ENCODE peak calls at places on chromosomes 3 and 15, in five cellular contexts. O is GM13977; W is AG08395; I is activated naive CD4-positive, alpha-beta T cell treated with Interleukin-2 at 50 U/mL for 16 hours; A is EL. Z is an unnamed sample.

GRCh38 chr3:152491922-152492321 is 223.2 kb downstream of the MBNL1 start:
- DNase-seq in O (no peak), W (no peak), I (no peak), A (no peak), Z (no peak)

GRCh38 chr3:147378186-147378503 is 28.2 kb downstream of the ZIC4 start:
- DNase-seq in O (no peak), W (no peak), I (no peak), A (peak), Z (no peak)

GRCh38 chr3:134992586-134992985 is 197.5 kb downstream of the EPHB1 start:
- DNase-seq in O (no peak), W (no peak), I (no peak), A (no peak), Z (no peak)

GRCh38 chr15:65925338-65925737 is 56.0 kb downstream of the RAB11A start:
- DNase-seq in O (no peak), W (no peak), I (no peak), A (no peak), Z (no peak)

GRCh38 chr3:46999516-47000197 is 20.2 kb downstream of the NBEAL2 start:
- DNase-seq in O (no peak), W (no peak), I (no peak), A (no peak), Z (no peak)

GRCh38 chr3:52396907-52397591 is 47.9 kb downstream of the SEMA3G start:
- DNase-seq in O (no peak), W (no peak), I (no peak), A (no peak), Z (no peak)

GRCh38 chr15:73982251-73982962 is 9.7 kb downstream of the STOML1 start:
- DNase-seq in O (no peak), W (peak), I (no peak), A (peak), Z (peak)

GRCh38 chr3:64554086-64554920 is 133.5 kb downstream of the ADAMTS9 start:
- DNase-seq in O (no peak), W (no peak), I (no peak), A (no peak), Z (no peak)

GRCh38 chr15:77985931-77986480 is 91.5 kb downstream of the TBC1D2B start:
- DNase-seq in O (no peak), W (no peak), I (no peak), A (no peak), Z (no peak)

GRCh38 chr15:75672646-75673425 is 25.1 kb downstream of the SNX33 start:
- DNase-seq in O (no peak), W (peak), I (no peak), A (peak), Z (peak)

GRCh38 chr3:189927975-189928895 is 192.5 kb downstream of the P3H2 start:
- DNase-seq in O (no peak), W (no peak), I (no peak), A (peak), Z (no peak)

GRCh38 chr3:174208161-174208560 is 651.0 kb upstream of the NAALADL2 start:
- DNase-seq in O (no peak), W (no peak), I (no peak), A (no peak), Z (no peak)

GRCh38 chr3:139425745-139426400 is 36.4 kb upstream of the COPB2 start:
- DNase-seq in O (no peak), W (no peak), I (no peak), A (no peak), Z (no peak)

GRCh38 chr3:42655980-42656679 is 2.6 kb downstream of the ZBTB47 start:
- DNase-seq in O (no peak), W (peak), I (no peak), A (peak), Z (peak)

GRCh38 chr3:136261826-136262225 is 11.7 kb downstream of the PCCB start:
- DNase-seq in O (no peak), W (no peak), I (no peak), A (no peak), Z (no peak)

GRCh38 chr15:26050271-26050670 is 187.1 kb upstream of the ATP10A start:
- DNase-seq in O (no peak), W (no peak), I (no peak), A (no peak), Z (no peak)

GRCh38 chr15:61226313-61227250 is 2.5 kb downstream of the RORA start:
- DNase-seq in O (no peak), W (no peak), I (no peak), A (no peak), Z (no peak)

GRCh38 chr3:13391308-13391707 is 28.8 kb downstream of the NUP210 start:
- DNase-seq in O (no peak), W (no peak), I (peak), A (no peak), Z (no peak)

GRCh38 chr3:123373535-123373987 is 75.3 kb downstream of the ADCY5 start:
- DNase-seq in O (no peak), W (no peak), I (no peak), A (no peak), Z (no peak)

GRCh38 chr15:33098082-33099058 is 96.1 kb downstream of the FMN1 start:
- DNase-seq in O (no peak), W (peak), I (no peak), A (peak), Z (peak)

GRCh38 chr3:174620138-174620537 is 239.0 kb upstream of the NAALADL2 start:
- DNase-seq in O (no peak), W (no peak), I (no peak), A (peak), Z (no peak)

GRCh38 chr15:63465104-63465503 is 39.3 kb upstream of the USP3 start:
- DNase-seq in O (no peak), W (peak), I (no peak), A (peak), Z (no peak)

GRCh38 chr15:25725758-25726157 is 137.4 kb downstream of the ATP10A start:
- DNase-seq in O (no peak), W (no peak), I (no peak), A (no peak), Z (no peak)

GRCh38 chr3:185460719-185461350 is 38.0 kb downstream of the TMEM41A start:
- DNase-seq in O (peak), W (peak), I (no peak), A (peak), Z (no peak)

GRCh38 chr15:59299919-59300617 is 72.6 kb downstream of the MYO1E start:
- DNase-seq in O (peak), W (peak), I (peak), A (peak), Z (peak)

GRCh38 chr3:61561374-61562041 is at the start of gene PTPRG:
- DNase-seq in O (peak), W (peak), I (no peak), A (peak), Z (peak)

GRCh38 chr3:57026918-57027317 is 33.5 kb upstream of the SPATA12 start:
- DNase-seq in O (no peak), W (no peak), I (no peak), A (peak), Z (no peak)

GRCh38 chr3:101195951-101196713 is 124.2 kb downstream of the IMPG2 start:
- DNase-seq in O (peak), W (peak), I (no peak), A (peak), Z (no peak)

GRCh38 chr15:71080705-71081104 is 34.6 kb upstream of the THSD4 start:
- DNase-seq in O (no peak), W (peak), I (no peak), A (peak), Z (peak)

GRCh38 chr3:106144051-106144450 is 275.2 kb upstream of the CBLB start:
- DNase-seq in O (no peak), W (no peak), I (no peak), A (no peak), Z (no peak)

GRCh38 chr15:69478259-69478687 is 25.7 kb downstream of the RPLP1 start:
- DNase-seq in O (peak), W (peak), I (peak), A (peak), Z (peak)

GRCh38 chr3:143252931-143253330 is 133.4 kb downstream of the CHST2 start:
- DNase-seq in O (no peak), W (peak), I (no peak), A (peak), Z (peak)

GRCh38 chr3:158352551-158352950 is 218.4 kb upstream of the MLF1 start:
- DNase-seq in O (no peak), W (no peak), I (no peak), A (no peak), Z (no peak)

GRCh38 chr15:82831894-82832600 is 22.6 kb downstream of the WHAMM start:
- DNase-seq in O (peak), W (no peak), I (no peak), A (no peak), Z (no peak)

GRCh38 chr3:77051927-77052542 is 12.1 kb downstream of the ROBO2 start:
- DNase-seq in O (no peak), W (no peak), I (no peak), A (no peak), Z (no peak)

GRCh38 chr15:31442203-31443090 is 115.8 kb downstream of the KLF13 start:
- DNase-seq in O (no peak), W (peak), I (no peak), A (peak), Z (peak)

GRCh38 chr3:107877936-107878335 is 212.9 kb downstream of the CD47 start:
- DNase-seq in O (no peak), W (no peak), I (no peak), A (no peak), Z (no peak)

Z was measured in MG63.